ENCODE peak calls at places on chromosomes 4 and X, in nine cellular contexts. One of them, this sample, is unnamed. For H3K9me3, the result is how much of the 10 kb centered on the place peaks cover.

GRCh38 chr4:36177946-36178345 is 66.4 kb downstream of the ARAP2 start:
- DNase-seq in cardiac muscle cell: no peak
- DNase-seq in esophagus muscularis mucosa: no peak
- DNase-seq in OCI-LY7: no peak
- DNase-seq in heart right ventricle: no peak
- DNase-seq in IMR-90: peak
- DNase-seq in RWPE2: no peak
- DNase-seq in lower lobe of right lung: no peak
- DNase-seq in colonic mucosa: no peak
- DNase-seq in this sample: no peak

GRCh38 chrX:40465735-40466551 is 114.8 kb upstream of the ATP6AP2 start:
- DNase-seq in cardiac muscle cell: no peak
- DNase-seq in IMR-90: no peak
- DNase-seq in esophagus muscularis mucosa: no peak
- DNase-seq in lower lobe of right lung: no peak
- DNase-seq in colonic mucosa: no peak
- DNase-seq in heart right ventricle: no peak
- DNase-seq in RWPE2: no peak
- DNase-seq in OCI-LY7: peak
- DNase-seq in this sample: no peak

GRCh38 chr4:183220246-183220645 is 99.8 kb downstream of the CLDN22 start:
- DNase-seq in RWPE2: no peak
- DNase-seq in esophagus muscularis mucosa: no peak
- DNase-seq in colonic mucosa: no peak
- DNase-seq in cardiac muscle cell: no peak
- DNase-seq in lower lobe of right lung: no peak
- DNase-seq in heart right ventricle: no peak
- DNase-seq in IMR-90: no peak
- DNase-seq in OCI-LY7: no peak
- DNase-seq in this sample: no peak

GRCh38 chr4:99635601-99636000 is 22.0 kb downstream of the C4orf54 start:
- DNase-seq in IMR-90: no peak
- DNase-seq in heart right ventricle: no peak
- DNase-seq in colonic mucosa: no peak
- DNase-seq in OCI-LY7: no peak
- DNase-seq in lower lobe of right lung: no peak
- DNase-seq in esophagus muscularis mucosa: no peak
- DNase-seq in RWPE2: no peak
- DNase-seq in cardiac muscle cell: no peak
- DNase-seq in this sample: no peak

GRCh38 chr4:3531887-3532713 is at the start of gene LRPAP1:
- DNase-seq in esophagus muscularis mucosa: peak
- DNase-seq in colonic mucosa: peak
- DNase-seq in IMR-90: peak
- DNase-seq in lower lobe of right lung: peak
- DNase-seq in OCI-LY7: peak
- DNase-seq in cardiac muscle cell: peak
- DNase-seq in heart right ventricle: peak
- DNase-seq in RWPE2: no peak
- DNase-seq in this sample: peak

GRCh38 chrX:134718329-134719317 is 60.4 kb upstream of the PLAC1 start:
- DNase-seq in esophagus muscularis mucosa: no peak
- DNase-seq in cardiac muscle cell: no peak
- DNase-seq in OCI-LY7: peak
- DNase-seq in heart right ventricle: peak
- DNase-seq in IMR-90: peak
- DNase-seq in colonic mucosa: no peak
- DNase-seq in RWPE2: peak
- DNase-seq in lower lobe of right lung: peak
- DNase-seq in this sample: peak

GRCh38 chr4:114036864-114037263 is 57.4 kb upstream of the ARSJ start:
- DNase-seq in IMR-90: no peak
- DNase-seq in cardiac muscle cell: no peak
- DNase-seq in colonic mucosa: no peak
- DNase-seq in heart right ventricle: no peak
- DNase-seq in lower lobe of right lung: no peak
- DNase-seq in esophagus muscularis mucosa: no peak
- DNase-seq in OCI-LY7: no peak
- DNase-seq in RWPE2: no peak
- DNase-seq in this sample: no peak

GRCh38 chr4:98627883-98628282 is 30.5 kb downstream of the TSPAN5 start:
- DNase-seq in lower lobe of right lung: no peak
- DNase-seq in heart right ventricle: no peak
- DNase-seq in OCI-LY7: no peak
- DNase-seq in RWPE2: no peak
- DNase-seq in IMR-90: peak
- DNase-seq in cardiac muscle cell: no peak
- DNase-seq in esophagus muscularis mucosa: no peak
- DNase-seq in colonic mucosa: no peak
- DNase-seq in this sample: no peak

GRCh38 chr4:85039526-85039925 is 73.0 kb upstream of the WDFY3 start:
- DNase-seq in colonic mucosa: no peak
- DNase-seq in IMR-90: peak
- DNase-seq in OCI-LY7: no peak
- DNase-seq in cardiac muscle cell: no peak
- DNase-seq in esophagus muscularis mucosa: no peak
- DNase-seq in RWPE2: no peak
- DNase-seq in lower lobe of right lung: no peak
- DNase-seq in heart right ventricle: no peak
- DNase-seq in this sample: no peak

GRCh38 chr4:73914071-73914470 is 44.9 kb downstream of the CXCL1 start:
- DNase-seq in RWPE2: no peak
- DNase-seq in colonic mucosa: no peak
- DNase-seq in esophagus muscularis mucosa: no peak
- DNase-seq in OCI-LY7: no peak
- DNase-seq in heart right ventricle: no peak
- DNase-seq in cardiac muscle cell: no peak
- DNase-seq in lower lobe of right lung: no peak
- DNase-seq in IMR-90: no peak
- DNase-seq in this sample: no peak

GRCh38 chr4:54152846-54153600 is 53.1 kb downstream of the GSX2 start:
- DNase-seq in colonic mucosa: no peak
- DNase-seq in esophagus muscularis mucosa: no peak
- DNase-seq in OCI-LY7: no peak
- DNase-seq in cardiac muscle cell: no peak
- DNase-seq in IMR-90: peak
- DNase-seq in lower lobe of right lung: no peak
- DNase-seq in RWPE2: no peak
- DNase-seq in heart right ventricle: no peak
- DNase-seq in this sample: no peak

GRCh38 chr4:5995901-5996623 is 22.2 kb downstream of the C4orf50 start:
- DNase-seq in cardiac muscle cell: no peak
- DNase-seq in RWPE2: no peak
- DNase-seq in IMR-90: no peak
- DNase-seq in OCI-LY7: no peak
- DNase-seq in esophagus muscularis mucosa: no peak
- DNase-seq in heart right ventricle: no peak
- DNase-seq in colonic mucosa: no peak
- DNase-seq in lower lobe of right lung: no peak
- DNase-seq in this sample: no peak

GRCh38 chrX:44314259-44314734 is 29.2 kb downstream of the EFHC2 start:
- DNase-seq in OCI-LY7: no peak
- DNase-seq in colonic mucosa: peak
- DNase-seq in IMR-90: peak
- DNase-seq in lower lobe of right lung: peak
- DNase-seq in esophagus muscularis mucosa: no peak
- DNase-seq in cardiac muscle cell: peak
- DNase-seq in RWPE2: no peak
- DNase-seq in heart right ventricle: peak
- DNase-seq in this sample: peak

GRCh38 chrX:44312421-44312820 is 31.1 kb downstream of the EFHC2 start:
- DNase-seq in cardiac muscle cell: no peak
- DNase-seq in RWPE2: no peak
- DNase-seq in esophagus muscularis mucosa: no peak
- DNase-seq in heart right ventricle: no peak
- DNase-seq in IMR-90: no peak
- DNase-seq in colonic mucosa: no peak
- DNase-seq in lower lobe of right lung: no peak
- DNase-seq in OCI-LY7: no peak
- DNase-seq in this sample: no peak

GRCh38 chrX:44314855-44315254 is 28.6 kb downstream of the EFHC2 start:
- DNase-seq in colonic mucosa: no peak
- DNase-seq in esophagus muscularis mucosa: no peak
- DNase-seq in RWPE2: no peak
- DNase-seq in cardiac muscle cell: no peak
- DNase-seq in lower lobe of right lung: no peak
- DNase-seq in OCI-LY7: no peak
- DNase-seq in heart right ventricle: no peak
- DNase-seq in IMR-90: no peak
- DNase-seq in this sample: no peak

DNA sequence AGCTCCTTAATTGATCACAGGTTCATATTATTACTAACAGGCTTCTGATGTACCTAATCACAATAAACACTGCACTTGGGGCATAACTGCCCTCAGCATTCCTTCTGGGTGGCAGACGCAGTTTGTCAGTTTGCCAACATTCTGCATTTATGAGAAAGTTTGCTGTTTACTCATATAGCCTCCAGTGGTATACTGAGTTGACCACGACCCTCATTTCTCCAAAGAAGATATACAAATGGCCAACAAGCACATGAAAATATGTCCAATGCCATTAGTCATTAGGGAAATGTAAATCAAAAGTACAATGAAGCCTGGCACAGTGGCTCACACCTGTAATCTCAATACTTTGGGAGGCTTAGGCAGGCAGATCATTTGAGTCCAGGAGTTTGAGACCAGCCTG is 26.3 kb downstream of the EFHC2 start:
- DNase-seq in RWPE2: no peak
- DNase-seq in IMR-90: no peak
- DNase-seq in heart right ventricle: no peak
- DNase-seq in OCI-LY7: no peak
- DNase-seq in colonic mucosa: no peak
- DNase-seq in esophagus muscularis mucosa: no peak
- DNase-seq in cardiac muscle cell: no peak
- DNase-seq in lower lobe of right lung: no peak
- DNase-seq in this sample: no peak
- H3K4me3 ChIP-seq in RWPE2: no peak
- H3K4me3 ChIP-seq in IMR-90: no peak
- H3K4me3 ChIP-seq in heart right ventricle: no peak
- H3K4me3 ChIP-seq in OCI-LY7: no peak
- H3K4me3 ChIP-seq in colonic mucosa: no peak
- H3K4me3 ChIP-seq in esophagus muscularis mucosa: no peak
- H3K4me3 ChIP-seq in cardiac muscle cell: no peak
- H3K4me3 ChIP-seq in lower lobe of right lung: no peak
- H3K4me3 ChIP-seq in this sample: no peak

GRCh38 chr4:1255151-1255550 is 6.2 kb upstream of the CTBP1 start:
- DNase-seq in lower lobe of right lung: no peak
- DNase-seq in OCI-LY7: no peak
- DNase-seq in cardiac muscle cell: no peak
- DNase-seq in heart right ventricle: no peak
- DNase-seq in RWPE2: no peak
- DNase-seq in esophagus muscularis mucosa: no peak
- DNase-seq in colonic mucosa: no peak
- DNase-seq in IMR-90: no peak
- DNase-seq in this sample: no peak
- H3K9me3 ChIP-seq in lower lobe of right lung: under half
- H3K9me3 ChIP-seq in OCI-LY7: under half
- H3K9me3 ChIP-seq in cardiac muscle cell: under half
- H3K9me3 ChIP-seq in heart right ventricle: under half
- H3K9me3 ChIP-seq in RWPE2: under half
- H3K9me3 ChIP-seq in esophagus muscularis mucosa: under half
- H3K9me3 ChIP-seq in colonic mucosa: under half
- H3K9me3 ChIP-seq in IMR-90: under half
- H3K9me3 ChIP-seq in this sample: under half

GRCh38 chrX:132491191-132491590 is 2.4 kb upstream of the MBNL3 start:
- DNase-seq in cardiac muscle cell: no peak
- DNase-seq in IMR-90: no peak
- DNase-seq in RWPE2: no peak
- DNase-seq in esophagus muscularis mucosa: no peak
- DNase-seq in OCI-LY7: peak
- DNase-seq in heart right ventricle: no peak
- DNase-seq in lower lobe of right lung: no peak
- DNase-seq in colonic mucosa: peak
- DNase-seq in this sample: no peak
- H3K4me3 ChIP-seq in cardiac muscle cell: no peak
- H3K4me3 ChIP-seq in IMR-90: no peak
- H3K4me3 ChIP-seq in RWPE2: no peak
- H3K4me3 ChIP-seq in esophagus muscularis mucosa: no peak
- H3K4me3 ChIP-seq in OCI-LY7: peak
- H3K4me3 ChIP-seq in heart right ventricle: no peak
- H3K4me3 ChIP-seq in lower lobe of right lung: no peak
- H3K4me3 ChIP-seq in colonic mucosa: no peak
- H3K4me3 ChIP-seq in this sample: no peak

DNA sequence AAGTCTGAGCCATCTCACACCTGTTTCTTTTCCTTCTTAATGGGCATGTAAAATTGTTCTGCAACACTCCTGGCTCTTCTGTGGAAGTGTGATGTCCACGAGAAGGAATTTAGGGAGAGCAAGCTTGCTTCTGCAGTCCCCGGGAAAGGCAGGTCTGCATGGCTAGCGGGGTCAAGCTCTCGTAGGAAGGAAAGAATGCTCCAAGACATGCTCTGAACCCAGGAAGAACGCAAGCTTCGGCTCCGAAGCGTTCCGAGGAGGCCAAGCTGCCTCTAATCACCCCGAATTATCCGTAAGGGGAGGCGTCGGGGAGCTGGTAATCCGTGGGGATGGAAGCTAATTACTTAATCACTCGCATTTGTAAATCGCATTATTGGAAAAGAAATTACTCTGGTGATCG is 177.7 kb downstream of the CRLF2 start:
- DNase-seq in RWPE2: no peak
- DNase-seq in cardiac muscle cell: no peak
- DNase-seq in OCI-LY7: no peak
- DNase-seq in colonic mucosa: no peak
- DNase-seq in esophagus muscularis mucosa: no peak
- DNase-seq in heart right ventricle: no peak
- DNase-seq in IMR-90: no peak
- DNase-seq in lower lobe of right lung: no peak
- DNase-seq in this sample: no peak
- H3K9me3 ChIP-seq in RWPE2: under half
- H3K9me3 ChIP-seq in cardiac muscle cell: under half
- H3K9me3 ChIP-seq in OCI-LY7: under half
- H3K9me3 ChIP-seq in colonic mucosa: under half
- H3K9me3 ChIP-seq in esophagus muscularis mucosa: under half
- H3K9me3 ChIP-seq in heart right ventricle: under half
- H3K9me3 ChIP-seq in IMR-90: under half
- H3K9me3 ChIP-seq in lower lobe of right lung: under half
- H3K9me3 ChIP-seq in this sample: under half

This sample was measured in right cardiac atrium.